ENCODE peak calls at places on chromosome 12, in nine cellular contexts. B is cardiac muscle cell, X is Right ventricle myocardium inferior, Y is hepatocyte, S is occipital lobe, E is caudate nucleus, G is EH, L is lung, N is activated T-cell treated with anti-CD3 and anti-CD28 coated beads for 1 hour. P is an unnamed sample.
A peak's percentile ranks its signal among the peaks of the same experiment; 100 is the strongest.

GRCh38 chr12:1919284-1919683 is 832 bp upstream of the CACNA2D4 start:
- DNase-seq in E (no peak), B (no peak), L (no peak), Y (peak; percentile 14), S (no peak), G (no peak), X (no peak), N (no peak), P (no peak)

GRCh38 chr12:49892084-49892731 is 11.5 kb downstream of the FAIM2 start:
- DNase-seq in L (no peak), B (no peak), S (no peak), N (no peak), G (no peak), E (no peak), Y (no peak), X (no peak), P (no peak)

GRCh38 chr12:117818400-117818799 is 150.4 kb downstream of the KSR2 start:
- DNase-seq in G (no peak), B (no peak), S (no peak), N (no peak), E (no peak), X (no peak), L (no peak), Y (no peak), P (no peak)

GRCh38 chr12:64990991-64991570 is 130.0 kb downstream of the WIF1 start:
- DNase-seq in N (no peak), E (no peak), S (peak; percentile 1), Y (no peak), X (no peak), G (no peak), L (no peak), B (no peak), P (no peak)

GRCh38 chr12:66010787-66011547 is 119.6 kb downstream of the LLPH start:
- DNase-seq in E (no peak), Y (no peak), G (no peak), L (no peak), S (no peak), B (no peak), X (no peak), N (no peak), P (no peak)

GRCh38 chr12:5964913-5965900 is 20.1 kb upstream of the ANO2 start:
- DNase-seq in B (no peak), G (no peak), N (no peak), L (no peak), E (no peak), S (no peak), Y (no peak), X (no peak), P (no peak)

GRCh38 chr12:12645485-12645884 is 33.8 kb downstream of the CREBL2 start:
- DNase-seq in N (peak; percentile 14), G (peak; percentile 52), Y (no peak), E (no peak), B (peak; percentile 36), L (no peak), X (no peak), S (no peak), P (peak; percentile 24)

GRCh38 chr12:54984602-54985376 is at the start of gene TESPA1:
- DNase-seq in X (peak; percentile 84), E (no peak), S (no peak), B (no peak), G (no peak), N (peak; percentile 74), Y (no peak), L (peak; percentile 52), P (no peak)

GRCh38 chr12:91630118-91630517 is 447.5 kb upstream of the DCN start:
- DNase-seq in N (no peak), B (no peak), E (no peak), L (no peak), S (no peak), X (no peak), G (no peak), Y (no peak), P (no peak)

GRCh38 chr12:97425802-97426484 is 36.7 kb upstream of the RMST start:
- DNase-seq in L (no peak), X (no peak), Y (no peak), B (no peak), G (no peak), S (no peak), N (no peak), E (no peak), P (no peak)

GRCh38 chr12:6570264-6570887 is 2.3 kb upstream of the NOP2 start:
- DNase-seq in G (peak; percentile 48), N (no peak), Y (peak; percentile 75), L (no peak), S (no peak), E (no peak), B (peak; percentile 65), X (peak; percentile 69), P (no peak)

GRCh38 chr12:12887471-12887870 is 3.9 kb upstream of the GPRC5A start:
- DNase-seq in X (no peak), B (no peak), E (no peak), L (no peak), Y (no peak), N (no peak), S (no peak), G (peak; percentile 16), P (no peak)

GRCh38 chr12:49161092-49161795 is 27.6 kb downstream of the TUBA1A start:
- DNase-seq in L (no peak), G (no peak), B (no peak), X (no peak), N (no peak), Y (no peak), S (no peak), E (no peak), P (no peak)

GRCh38 chr12:108266131-108266530 is 73.0 kb downstream of the CMKLR1 start:
- DNase-seq in X (no peak), L (no peak), N (no peak), B (no peak), S (no peak), E (no peak), G (no peak), Y (no peak), P (no peak)

GRCh38 chr12:52036587-52037171 is 14.6 kb upstream of the NR4A1 start:
- DNase-seq in B (peak; percentile 92), G (peak; percentile 85), Y (peak; percentile 95), E (peak; percentile 65), S (peak; percentile 49), L (peak; percentile 82), N (peak; percentile 83), X (peak; percentile 94), P (peak; percentile 70)

GRCh38 chr12:46237381-46238045 is 31.3 kb downstream of the SLC38A1 start:
- DNase-seq in Y (no peak), B (no peak), L (no peak), X (no peak), G (no peak), E (no peak), S (no peak), N (no peak), P (no peak)

GRCh38 chr12:85016423-85016822 is 19.7 kb downstream of the TSPAN19 start:
- DNase-seq in X (no peak), E (no peak), N (no peak), S (peak; percentile 1), L (no peak), Y (no peak), B (no peak), G (peak; percentile 72), P (peak; percentile 53)

GRCh38 chr12:26198742-26199141 is 3.4 kb downstream of the SSPN start:
- DNase-seq in S (no peak), G (peak; percentile 76), X (no peak), E (no peak), B (no peak), L (no peak), Y (peak; percentile 31), N (no peak), P (peak; percentile 41)

GRCh38 chr12:102468261-102468940 is 12.0 kb downstream of the IGF1 start:
- DNase-seq in L (no peak), E (no peak), B (no peak), N (no peak), G (peak; percentile 54), S (no peak), Y (peak; percentile 26), X (no peak), P (no peak)

GRCh38 chr12:28709996-28710685 is 438.9 kb upstream of the FAR2 start:
- DNase-seq in B (no peak), Y (no peak), N (no peak), X (no peak), L (no peak), S (no peak), E (no peak), G (no peak), P (no peak)

GRCh38 chr12:64323476-64324225 is 66.9 kb downstream of the C12orf56 start:
- DNase-seq in Y (no peak), N (no peak), G (peak; percentile 21), E (no peak), L (no peak), S (no peak), X (no peak), B (no peak), P (no peak)

GRCh38 chr12:121712462-121713256 is at the start of gene TMEM120B:
- DNase-seq in L (peak; percentile 81), E (peak; percentile 83), X (peak; percentile 93), N (peak; percentile 80), G (peak; percentile 73), S (peak; percentile 75), Y (peak; percentile 92), B (peak; percentile 91), P (peak; percentile 63)

GRCh38 chr12:112755507-112755906 is 36.0 kb upstream of the RPH3A start:
- DNase-seq in Y (no peak), N (no peak), X (no peak), L (no peak), B (no peak), E (no peak), S (no peak), G (no peak), P (no peak)

GRCh38 chr12:125145196-125145595 is 80.0 kb downstream of the AACS start:
- DNase-seq in S (no peak), Y (no peak), L (no peak), B (no peak), G (peak; percentile 28), N (no peak), X (no peak), E (no peak), P (no peak)

GRCh38 chr12:80033457-80033856 is 65.9 kb upstream of the OTOGL start:
- DNase-seq in B (no peak), Y (no peak), L (no peak), G (peak; percentile 91), N (no peak), X (no peak), S (peak; percentile 1), E (no peak), P (peak; percentile 55)

GRCh38 chr12:39393890-39394289 is 49.0 kb downstream of the KIF21A start:
- DNase-seq in E (no peak), L (no peak), G (no peak), Y (no peak), S (no peak), B (no peak), X (no peak), N (no peak), P (no peak)

GRCh38 chr12:108468149-108468968 is 46.7 kb upstream of the FICD start:
- DNase-seq in L (no peak), E (no peak), Y (peak; percentile 75), G (peak; percentile 48), X (no peak), S (no peak), B (peak; percentile 84), N (no peak), P (peak; percentile 18)

GRCh38 chr12:13198240-13198639 is 1.7 kb downstream of the EMP1 start:
- DNase-seq in X (no peak), L (no peak), E (no peak), Y (no peak), N (no peak), G (peak; percentile 34), S (no peak), B (no peak), P (no peak)

GRCh38 chr12:11787921-11788849 is 138.7 kb downstream of the ETV6 start:
- DNase-seq in E (no peak), Y (no peak), N (no peak), S (no peak), X (no peak), B (no peak), G (no peak), L (no peak), P (no peak)

GRCh38 chr12:54337854-54338650 is 13.1 kb downstream of the COPZ1 start:
- DNase-seq in N (no peak), B (no peak), L (no peak), G (peak; percentile 19), Y (no peak), S (no peak), X (no peak), E (no peak), P (no peak)

GRCh38 chr12:59067068-59067467 is 146.8 kb upstream of the LRIG3 start:
- DNase-seq in E (no peak), N (no peak), B (no peak), S (no peak), Y (peak; percentile 31), L (no peak), G (peak; percentile 74), X (no peak), P (peak; percentile 65)

P was measured in HFFc6.